ENCODE peak calls at places on chromosomes 2 and 18, in six cellular contexts. M, W, B, H, A and G are unnamed samples.

GRCh38 chr2:27752551-27753237 is 18.8 kb upstream of the MRPL33 start:
- DNase-seq in M (peak; percentile 46), B (no peak), H (peak; percentile 87), W (no peak), A (no peak), G (no peak)

GRCh38 chr2:219269362-219270054 is 9.7 kb upstream of the DNAJB2 start:
- DNase-seq in H (peak; percentile 54), A (no peak), M (no peak), B (peak; percentile 32), W (no peak), G (no peak)

GRCh38 chr2:17538844-17539554 is 1.5 kb upstream of the VSNL1 start:
- DNase-seq in M (peak; percentile 60), H (peak; percentile 83), W (peak; percentile 39), A (no peak), B (peak; percentile 31), G (no peak)

GRCh38 chr2:109066917-109067828 is 61.8 kb upstream of the SH3RF3 start:
- DNase-seq in W (no peak), B (no peak), M (no peak), A (no peak), H (no peak), G (no peak)

GRCh38 chr2:33051586-33052385 is 105.0 kb downstream of the LTBP1 start:
- DNase-seq in M (no peak), A (no peak), B (no peak), H (peak; percentile 41), W (peak; percentile 95), G (peak; percentile 84)

GRCh38 chr2:105925390-105925789 is 180.7 kb downstream of the NCK2 start:
- DNase-seq in H (no peak), A (no peak), B (no peak), W (no peak), M (no peak), G (no peak)

GRCh38 chr2:195575879-195576391 is 81.1 kb upstream of the SLC39A10 start:
- DNase-seq in H (peak; percentile 27), B (peak; percentile 59), M (no peak), A (no peak), W (peak; percentile 78), G (peak; percentile 66)

GRCh38 chr2:84285056-84285747 is 173.9 kb downstream of the SUCLG1 start:
- DNase-seq in H (no peak), B (no peak), W (no peak), M (peak; percentile 9), A (no peak), G (no peak)

GRCh38 chr18:33355756-33356155 is 84.8 kb downstream of the CCDC178 start:
- DNase-seq in B (no peak), A (no peak), W (no peak), M (no peak), H (no peak), G (no peak)

GRCh38 chr2:146414456-146414855 is 1430.4 kb upstream of the ACVR2A start:
- DNase-seq in M (no peak), H (no peak), W (no peak), B (no peak), A (no peak), G (no peak)

GRCh38 chr18:49055196-49055595 is 104.4 kb upstream of the SMAD7 start:
- DNase-seq in W (no peak), M (no peak), H (no peak), B (no peak), A (no peak), G (no peak)

GRCh38 chr2:71592181-71592711 is 138.9 kb downstream of the DYSF start:
- DNase-seq in M (no peak), A (no peak), W (no peak), H (no peak), B (peak; percentile 64), G (no peak)

GRCh38 chr2:121736140-121736461 is 574 bp downstream of the NIFK start:
- DNase-seq in W (no peak), A (no peak), H (no peak), B (no peak), M (no peak), G (peak; percentile 25)

GRCh38 chr18:70334728-70335329 is 46.0 kb downstream of the SOCS6 start:
- DNase-seq in A (no peak), B (no peak), M (no peak), H (peak; percentile 94), W (peak; percentile 49), G (no peak)

GRCh38 chr2:15638720-15639119 is 47.1 kb downstream of the DDX1 start:
- DNase-seq in A (no peak), W (no peak), M (no peak), B (no peak), H (no peak), G (no peak)

GRCh38 chr2:224440988-224441387 is 39.1 kb upstream of the FAM124B start:
- DNase-seq in W (no peak), B (no peak), M (no peak), A (no peak), H (peak; percentile 14), G (no peak)

GRCh38 chr2:168166902-168167510 is 80.4 kb downstream of the STK39 start:
- DNase-seq in B (no peak), M (no peak), H (peak; percentile 88), W (peak; percentile 10), A (no peak), G (no peak)

GRCh38 chr2:205752421-205752820 is 70.1 kb downstream of the NRP2 start:
- DNase-seq in H (no peak), M (no peak), W (no peak), A (no peak), B (no peak), G (no peak)

GRCh38 chr2:205754924-205755321 is 72.6 kb downstream of the NRP2 start:
- DNase-seq in A (no peak), W (peak; percentile 92), B (no peak), M (peak; percentile 19), H (peak; percentile 42), G (no peak)

GRCh38 chr2:205754285-205754923 is 72.1 kb downstream of the NRP2 start:
- DNase-seq in A (no peak), W (no peak), M (no peak), H (no peak), B (no peak), G (no peak)

GRCh38 chr2:205751621-205752031 is 69.3 kb downstream of the NRP2 start:
- DNase-seq in B (no peak), M (no peak), W (peak; percentile 64), H (no peak), A (no peak), G (no peak)

GRCh38 chr2:205752924-205753323 is 70.6 kb downstream of the NRP2 start:
- DNase-seq in H (no peak), B (no peak), A (no peak), M (no peak), W (no peak), G (no peak)
- TF ChIP-seq CTCF in H (no peak), B (no peak), A (no peak), M (no peak), W (no peak), G (no peak)

DNA sequence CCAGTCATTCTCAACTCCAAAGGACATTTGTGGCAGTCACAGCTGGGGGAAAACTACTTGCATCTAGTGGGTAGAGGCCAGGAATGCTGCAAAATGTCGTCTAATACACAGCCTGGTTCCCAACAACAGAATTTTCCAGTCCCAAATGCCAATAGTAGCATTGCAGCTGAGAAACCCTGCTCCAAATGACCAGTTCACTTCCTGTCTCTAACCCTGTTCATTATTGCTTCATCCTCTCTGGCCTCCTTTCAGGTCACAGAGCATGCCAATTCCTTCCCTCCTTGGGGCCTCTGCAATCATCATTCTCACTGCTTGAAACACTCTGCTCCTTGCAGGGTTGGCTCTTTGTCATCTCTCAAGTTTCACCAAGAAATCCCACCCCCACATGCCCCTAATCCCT is 139.1 kb downstream of the IRS1 start:
- DNase-seq in A (no peak), H (no peak), B (no peak), M (no peak), W (no peak), G (peak; percentile 80)
- TF ChIP-seq MYC in A (no peak), H (no peak), B (no peak), M (no peak), W (no peak), G (no peak)

GRCh38 chr18:76307293-76307690 is 187.8 kb downstream of the ZNF516 start:
- DNase-seq in A (no peak), M (no peak), B (no peak), H (no peak), W (no peak), G (no peak)

GRCh38 chr18:76306685-76307292 is 188.3 kb downstream of the ZNF516 start:
- DNase-seq in A (peak; percentile 37), H (no peak), B (no peak), M (no peak), W (no peak), G (peak; percentile 14)
- TF ChIP-seq CTCF in A (no peak), H (peak; percentile 33), B (no peak), M (peak; percentile 15), W (no peak), G (peak; percentile 37)

GRCh38 chr2:102101844-102102635 is 40.5 kb upstream of the IL1R1 start:
- DNase-seq in H (peak; percentile 56), A (no peak), B (no peak), W (no peak), M (no peak), G (no peak)

GRCh38 chr2:102101097-102101843 is 41.3 kb upstream of the IL1R1 start:
- DNase-seq in W (no peak), A (no peak), M (no peak), B (no peak), H (no peak), G (no peak)

GRCh38 chr2:102103284-102103683 is 39.3 kb upstream of the IL1R1 start:
- DNase-seq in A (no peak), M (no peak), H (no peak), B (no peak), W (no peak), G (no peak)

GRCh38 chr2:102106133-102106556 is 36.4 kb upstream of the IL1R1 start:
- DNase-seq in M (no peak), W (peak; percentile 87), B (no peak), H (peak; percentile 75), A (no peak), G (no peak)

DNA sequence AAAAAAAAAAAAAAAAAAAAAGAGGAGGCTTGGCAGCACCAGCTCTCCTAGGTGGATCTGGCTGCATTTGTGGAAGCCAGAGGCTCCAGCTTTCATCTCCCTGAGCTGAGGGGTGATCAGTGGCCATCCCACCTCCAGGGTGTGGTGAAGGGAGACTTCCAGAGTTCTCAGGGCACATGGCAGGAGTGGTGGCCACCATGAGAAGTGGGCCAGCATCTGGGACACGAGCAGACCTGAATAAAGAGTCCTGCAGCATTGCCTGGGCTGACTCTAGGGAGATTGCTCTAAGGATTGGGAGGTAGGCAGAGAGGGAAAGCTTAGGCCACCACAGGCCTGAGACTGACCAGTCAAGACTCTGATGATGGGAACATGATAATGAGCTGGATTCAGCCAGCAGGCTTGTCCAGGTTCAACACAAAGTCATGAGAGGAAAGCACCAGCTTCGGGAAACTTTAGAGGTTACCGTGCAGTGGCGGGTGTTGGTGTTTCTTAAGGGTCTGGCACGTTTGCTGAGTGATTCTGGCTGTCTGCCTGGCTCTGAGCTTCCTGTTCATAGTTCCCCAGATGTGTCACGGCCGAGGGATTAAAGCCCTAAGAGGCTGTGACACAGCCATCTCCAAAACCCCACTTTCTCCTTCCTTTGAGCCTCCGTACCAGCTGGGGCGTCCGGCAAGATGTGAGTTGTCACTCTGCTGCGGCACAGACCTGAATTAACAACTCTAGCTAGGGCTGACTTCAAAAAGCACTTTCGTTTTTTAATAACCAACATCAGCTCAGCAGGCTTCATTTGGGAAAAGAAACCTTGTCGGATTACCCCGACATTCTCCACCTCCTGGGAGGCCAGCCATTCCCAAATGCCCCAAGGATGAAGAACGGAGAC is 38.3 kb upstream of the IL1R1 start:
- DNase-seq in H (no peak), W (peak; percentile 71), A (peak; percentile 67), M (no peak), B (peak; percentile 79), G (no peak)
- TF ChIP-seq MYC in H (no peak), W (no peak), A (no peak), M (no peak), B (no peak), G (no peak)